ENCODE peak calls at places on chromosomes 11 and 22, in eight cellular contexts. R is heart left ventricle, B is A549, T is HCT116, O is IMR-90, S is upper lobe of left lung, W is body of pancreas, V is right lobe of liver. Z is an unnamed sample.

GRCh38 chr11:60905551-60906113 is 753 bp downstream of the PRPF19 start:
- ATAC-seq in R (no peak), V (peak), T (no peak), W (peak), B (no peak), O (peak), S (peak), Z (no peak)

GRCh38 chr11:17598700-17599459 is 51.8 kb downstream of the OTOG start:
- ATAC-seq in O (peak), T (peak), W (peak), S (peak), B (peak), R (peak), V (peak), Z (peak)

GRCh38 chr22:30310881-30311771 is 15.6 kb downstream of the TBC1D10A start:
- ATAC-seq in B (peak), R (peak), V (peak), T (peak), S (peak), W (peak), O (peak), Z (peak)

GRCh38 chr22:47419239-47419638 is 656.8 kb downstream of the TBC1D22A start:
- ATAC-seq in S (no peak), B (no peak), W (no peak), T (no peak), O (no peak), V (no peak), R (no peak), Z (no peak)

GRCh38 chr22:45483918-45484499 is 18.7 kb upstream of the FBLN1 start:
- ATAC-seq in B (no peak), O (no peak), R (no peak), W (no peak), T (no peak), V (peak), S (no peak), Z (no peak)

GRCh38 chr22:38782402-38783094 is 11.4 kb downstream of the DNAL4 start:
- ATAC-seq in B (no peak), W (no peak), R (no peak), O (peak), V (no peak), T (no peak), S (peak), Z (no peak)

GRCh38 chr11:76772783-76773106 is 10.4 kb upstream of the TSKU start:
- ATAC-seq in W (no peak), V (no peak), B (no peak), S (no peak), O (no peak), R (no peak), T (no peak), Z (no peak)

GRCh38 chr11:64052938-64053622 is 17.3 kb downstream of the FLRT1 start:
- ATAC-seq in T (no peak), V (no peak), W (no peak), B (no peak), R (no peak), S (no peak), O (no peak), Z (no peak)

GRCh38 chr22:46652081-46652929 is 32.1 kb downstream of the GRAMD4 start:
- ATAC-seq in B (peak), T (no peak), V (peak), R (peak), S (no peak), W (peak), O (no peak), Z (no peak)

GRCh38 chr22:47782461-47783075 is 1020.1 kb downstream of the TBC1D22A start:
- ATAC-seq in O (no peak), W (no peak), V (no peak), S (no peak), R (no peak), B (no peak), T (no peak), Z (no peak)

GRCh38 chr11:114400222-114400973 is at the start of the genes C11orf71 and RBM7:
- ATAC-seq in V (peak), T (peak), W (peak), B (peak), R (peak), S (peak), O (peak), Z (peak)
- TF ChIP-seq POLR2A in V (peak), T (peak), W (peak), B (peak), R (no peak), S (peak), O (peak), Z (peak)

GRCh38 chr22:50542416-50542927 is 3.2 kb upstream of the KLHDC7B start:
- ATAC-seq in W (no peak), O (no peak), T (no peak), V (no peak), R (peak), B (no peak), S (peak), Z (no peak)
- TF ChIP-seq POLR2A in W (no peak), O (no peak), T (no peak), V (peak), R (no peak), B (no peak), S (no peak), Z (no peak)

DNA sequence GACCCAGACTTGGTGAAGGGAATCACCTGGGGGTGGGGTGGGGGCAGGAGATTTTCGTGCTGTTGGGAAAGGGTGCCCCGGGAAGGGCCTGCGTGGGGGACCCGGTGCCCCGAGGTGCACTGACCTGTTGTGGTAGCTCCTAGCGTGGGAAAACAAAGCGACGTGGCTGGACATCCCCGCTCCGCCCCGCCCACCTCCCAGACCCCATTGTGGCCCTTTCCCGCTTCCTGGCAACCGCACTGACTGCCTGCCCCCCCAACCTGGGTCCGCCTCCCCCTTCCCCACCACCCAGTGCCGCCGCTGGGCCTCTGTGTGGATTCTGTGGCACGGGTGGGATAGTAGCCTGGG is 2.5 kb upstream of the TYMP start:
- ATAC-seq in V (peak), S (no peak), R (peak), W (no peak), O (no peak), B (no peak), T (no peak), Z (no peak)
- TF ChIP-seq POLR2A in V (peak), S (no peak), R (no peak), W (no peak), O (no peak), B (no peak), T (no peak), Z (no peak)

DNA sequence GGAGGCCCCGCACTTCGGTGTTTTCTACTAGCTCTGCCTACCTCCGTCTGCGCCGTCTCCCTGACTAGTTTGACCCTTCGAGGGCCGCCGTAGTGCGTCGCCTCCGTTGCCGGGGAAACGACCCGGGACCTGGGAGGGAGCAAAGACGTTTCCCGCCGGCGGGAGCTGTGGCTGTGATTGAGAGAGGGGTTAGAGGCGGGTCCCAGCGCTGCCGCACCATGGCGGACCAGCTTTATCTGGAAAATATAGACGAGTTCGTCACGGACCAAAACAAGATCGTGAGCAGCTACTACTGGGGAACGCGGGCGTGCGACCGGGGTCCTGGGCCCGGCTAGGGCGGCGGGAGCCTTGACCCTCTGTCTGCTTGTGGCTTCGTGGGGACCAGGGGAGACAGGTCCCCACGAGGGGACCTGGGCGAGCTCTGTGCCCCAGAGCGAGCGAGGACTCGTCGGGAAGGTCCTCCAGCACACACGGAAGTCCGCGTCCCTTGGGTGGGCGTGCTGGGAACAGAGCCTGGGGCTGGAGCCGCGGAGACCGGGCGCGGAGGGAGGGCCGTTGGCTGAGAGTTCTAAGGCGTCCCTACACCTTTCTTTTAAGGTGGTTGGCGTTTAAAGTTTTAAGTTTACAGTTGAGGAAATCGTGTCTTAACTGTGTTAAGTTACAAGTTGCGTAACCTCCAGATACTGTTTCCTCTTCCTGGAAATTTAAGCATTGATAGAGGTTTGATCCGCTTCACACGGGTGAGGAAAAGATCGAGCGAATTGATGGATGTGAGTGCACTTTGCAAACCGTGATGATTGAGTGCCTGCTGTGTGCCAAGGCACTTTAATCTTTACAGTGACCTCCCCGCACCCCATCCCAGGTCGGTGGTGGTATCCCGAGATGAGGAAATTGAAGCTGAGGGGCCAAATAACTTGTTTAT is at the start of gene POLD3:
- ATAC-seq in V (peak), O (peak), S (peak), W (peak), T (peak), R (peak), B (peak), Z (peak)
- TF ChIP-seq POLR2A in V (no peak), O (peak), S (peak), W (no peak), T (peak), R (no peak), B (peak), Z (no peak)

DNA sequence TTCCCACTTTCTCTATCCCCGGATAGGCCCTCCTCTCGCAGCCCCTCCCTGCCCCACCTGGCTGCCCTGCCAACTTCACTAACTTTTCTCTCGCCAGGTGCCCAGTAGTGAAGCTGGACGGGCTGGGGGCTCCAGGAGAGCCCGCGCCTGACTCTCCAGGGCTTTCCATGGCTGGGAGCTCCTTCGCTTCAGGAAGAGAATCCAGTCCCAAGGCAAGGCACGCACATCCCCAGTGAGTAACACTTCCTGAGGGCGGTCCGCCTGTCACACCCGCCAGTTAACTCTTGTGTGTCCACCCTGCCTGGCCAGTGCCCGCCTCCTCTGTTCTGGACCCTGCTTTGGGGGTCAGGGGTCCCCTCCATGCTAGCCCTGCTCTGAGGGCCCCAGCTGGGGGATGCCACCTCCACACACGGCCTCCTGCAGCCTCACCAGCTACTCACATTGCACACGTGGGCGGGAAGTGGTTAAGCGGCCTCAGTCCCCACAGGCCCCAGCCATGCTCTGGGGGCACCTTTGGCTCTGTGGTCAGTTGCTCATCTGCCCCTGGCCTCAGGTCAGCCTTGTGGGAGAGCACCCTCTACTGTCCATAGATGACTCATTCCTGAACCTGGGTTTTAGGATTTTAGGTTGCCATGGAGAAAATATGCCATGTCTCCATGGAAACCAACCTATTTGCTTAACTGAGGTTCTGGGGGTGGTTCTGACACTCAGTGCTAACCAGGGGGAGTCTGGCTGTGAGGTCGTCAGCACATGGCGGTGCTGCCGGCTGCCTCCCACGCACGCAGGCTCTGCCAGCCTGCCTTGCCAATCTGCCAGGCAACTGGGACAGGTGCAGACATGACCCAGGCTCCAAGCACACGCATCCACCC is at the start of gene RIN1:
- ATAC-seq in O (peak), R (peak), W (peak), S (peak), T (peak), B (peak), V (peak), Z (peak)
- TF ChIP-seq POLR2A in O (peak), R (no peak), W (no peak), S (peak), T (peak), B (peak), V (no peak), Z (no peak)

GRCh38 chr11:70528794-70529580 is 130.7 kb downstream of the CTTN start:
- ATAC-seq in W (no peak), B (no peak), O (no peak), R (no peak), V (no peak), T (no peak), S (no peak), Z (no peak)

GRCh38 chr11:70528046-70528793 is 129.9 kb downstream of the CTTN start:
- ATAC-seq in V (no peak), O (no peak), T (no peak), W (no peak), S (no peak), R (no peak), B (no peak), Z (no peak)

GRCh38 chr11:70530629-70531185 is 132.4 kb downstream of the CTTN start:
- ATAC-seq in O (no peak), S (no peak), R (no peak), B (no peak), V (no peak), T (no peak), W (no peak), Z (no peak)

GRCh38 chr11:70531281-70532065 is 133.1 kb downstream of the CTTN start:
- ATAC-seq in V (peak), R (no peak), T (no peak), B (no peak), O (no peak), W (no peak), S (no peak), Z (no peak)

GRCh38 chr11:70530010-70530409 is 131.7 kb downstream of the CTTN start:
- ATAC-seq in O (no peak), V (no peak), B (no peak), W (no peak), S (no peak), T (no peak), R (no peak), Z (no peak)
- TF ChIP-seq POLR2A in O (no peak), V (no peak), B (no peak), W (no peak), S (no peak), T (no peak), R (no peak), Z (no peak)

GRCh38 chr22:31618471-31619176 is 43.4 kb downstream of the PISD start:
- ATAC-seq in V (no peak), R (no peak), O (no peak), W (no peak), B (no peak), T (no peak), S (no peak), Z (no peak)

GRCh38 chr22:31620756-31621480 is 41.1 kb downstream of the PISD start:
- ATAC-seq in V (no peak), T (no peak), R (no peak), S (no peak), B (no peak), O (no peak), W (no peak), Z (no peak)

GRCh38 chr22:31618057-31618456 is 44.0 kb downstream of the PISD start:
- ATAC-seq in O (no peak), W (no peak), B (no peak), R (no peak), V (no peak), T (no peak), S (no peak), Z (no peak)

GRCh38 chr22:31621507-31622160 is 40.4 kb downstream of the PISD start:
- ATAC-seq in T (no peak), O (no peak), S (no peak), V (no peak), B (no peak), R (no peak), W (no peak), Z (no peak)

DNA sequence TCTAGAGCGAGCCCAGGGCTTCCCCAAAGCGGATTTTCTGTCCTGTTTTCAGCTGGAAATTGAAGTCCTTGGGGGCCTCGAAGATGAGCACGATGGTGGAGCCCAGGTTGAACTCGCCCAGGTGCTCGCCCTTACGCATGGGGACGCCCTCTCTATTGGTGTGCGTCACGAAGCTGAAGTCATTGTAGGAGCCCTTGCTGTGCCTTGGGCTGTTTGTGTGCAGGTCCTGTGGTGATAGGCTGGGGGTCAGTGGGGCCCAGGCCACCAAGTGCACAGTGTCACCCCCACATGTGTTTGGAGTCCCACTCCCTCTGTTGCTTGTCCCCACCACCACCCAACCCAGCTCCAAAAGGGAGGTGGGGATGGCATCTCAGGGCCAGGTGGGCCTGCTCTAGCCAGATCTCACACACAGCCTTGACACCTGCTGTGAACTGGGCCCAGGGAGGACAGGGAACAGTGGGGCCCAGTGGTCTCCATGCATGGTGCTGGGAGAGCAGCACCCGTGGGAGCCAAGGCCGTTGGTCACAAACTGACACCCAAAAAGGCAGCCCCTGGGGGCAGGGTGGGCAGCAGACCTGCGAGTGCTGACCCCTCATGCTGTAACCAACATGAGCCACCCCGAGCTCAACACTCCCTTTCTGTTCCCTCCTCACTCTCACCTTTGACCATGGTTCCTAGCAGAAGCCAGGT is 42.3 kb downstream of the PISD start:
- ATAC-seq in W (no peak), T (no peak), O (no peak), B (no peak), S (no peak), V (no peak), R (no peak), Z (no peak)
- TF ChIP-seq POLR2A in W (no peak), T (no peak), O (no peak), B (no peak), S (no peak), V (no peak), R (no peak), Z (no peak)